ENCODE peak calls at places on chromosomes 2 and 18, in five cellular contexts. U is BE2C; V is ovary; D is GM12865; C is naive thymus-derived CD8-positive, alpha-beta T cell. I is an unnamed sample.
A peak's percentile ranks its signal among the peaks of the same experiment; 100 is the strongest.

GRCh38 chr2:48991415-48992131 is 162.7 kb downstream of the FSHR start:
- DNase-seq in U (no peak), V (no peak), D (peak; percentile 32), C (no peak), I (no peak)

GRCh38 chr18:37604032-37604431 is 38.4 kb upstream of the CELF4 start:
- DNase-seq in U (no peak), V (no peak), D (no peak), C (no peak), I (no peak)

GRCh38 chr2:200274116-200275075 is 32.1 kb upstream of the SPATS2L start:
- DNase-seq in U (no peak), V (no peak), D (peak; percentile 30), C (no peak), I (no peak)

GRCh38 chr18:22691988-22692710 is 241.0 kb upstream of the RBBP8 start:
- DNase-seq in U (no peak), V (no peak), D (no peak), C (no peak), I (no peak)

GRCh38 chr2:170394988-170395387 is 217.0 kb downstream of the MYO3B start:
- DNase-seq in U (no peak), V (no peak), D (no peak), C (no peak), I (no peak)

GRCh38 chr2:100928235-100928634 is 73.9 kb upstream of the RPL31 start:
- DNase-seq in U (no peak), V (no peak), D (no peak), C (no peak), I (no peak)

GRCh38 chr2:127398239-127398590 is 10.4 kb upstream of the MAP3K2 start:
- DNase-seq in U (peak; percentile 86), V (peak; percentile 59), D (peak; percentile 64), C (no peak), I (peak; percentile 53)

GRCh38 chr2:229268626-229269025 is 2.5 kb downstream of the PID1 start:
- DNase-seq in U (no peak), V (no peak), D (no peak), C (no peak), I (no peak)

GRCh38 chr2:58532641-58533040 is 291.5 kb upstream of the FANCL start:
- DNase-seq in U (no peak), V (no peak), D (no peak), C (no peak), I (no peak)

GRCh38 chr2:65594150-65594549 is 161.8 kb upstream of the SPRED2 start:
- DNase-seq in U (no peak), V (no peak), D (no peak), C (no peak), I (no peak)

GRCh38 chr2:98388601-98389247 is 42.5 kb downstream of the CNGA3 start:
- DNase-seq in U (no peak), V (no peak), D (no peak), C (no peak), I (no peak)

GRCh38 chr2:164847291-164847690 is 5.7 kb upstream of the COBLL1 start:
- DNase-seq in U (no peak), V (no peak), D (no peak), C (no peak), I (no peak)

GRCh38 chr2:39696838-39697237 is 31.1 kb downstream of the TMEM178A start:
- DNase-seq in U (no peak), V (no peak), D (no peak), C (no peak), I (no peak)

GRCh38 chr2:3169106-3169870 is 208.3 kb downstream of the EIPR1 start:
- DNase-seq in U (no peak), V (no peak), D (no peak), C (no peak), I (no peak)

GRCh38 chr2:29650634-29651097 is 270.7 kb downstream of the ALK start:
- DNase-seq in U (peak; percentile 91), V (no peak), D (no peak), C (no peak), I (no peak)

GRCh38 chr2:161416294-161416632 is at the start of gene TBR1:
- DNase-seq in U (no peak), V (no peak), D (no peak), C (no peak), I (no peak)

GRCh38 chr2:46481541-46482193 is 2.3 kb downstream of the TMEM247 start:
- DNase-seq in U (no peak), V (no peak), D (no peak), C (no peak), I (no peak)

GRCh38 chr2:239114119-239114581 is 266.3 kb downstream of the TWIST2 start:
- DNase-seq in U (peak; percentile 55), V (no peak), D (no peak), C (no peak), I (no peak)

GRCh38 chr2:179410552-179411356 is 146.1 kb upstream of the SESTD1 start:
- DNase-seq in U (peak; percentile 21), V (peak; percentile 9), D (peak; percentile 65), C (peak; percentile 10), I (no peak)

GRCh38 chr2:235659767-235660322 is 166.0 kb downstream of the AGAP1 start:
- DNase-seq in U (no peak), V (peak; percentile 61), D (no peak), C (no peak), I (no peak)

GRCh38 chr2:27212626-27213471 is 781 bp upstream of the SLC5A6 start:
- DNase-seq in U (no peak), V (no peak), D (peak; percentile 67), C (peak; percentile 85), I (no peak)

GRCh38 chr2:232327089-232328037 is 51.2 kb upstream of the ALPP start:
- DNase-seq in U (peak; percentile 84), V (peak; percentile 39), D (peak; percentile 82), C (peak; percentile 86), I (peak; percentile 58)

GRCh38 chr2:110853516-110853915 is 121.1 kb downstream of the ACOXL start:
- DNase-seq in U (peak; percentile 34), V (no peak), D (peak; percentile 70), C (peak; percentile 54), I (peak; percentile 62)